ENCODE peak calls at places on chromosome 18, in nine cellular contexts. One of them, this sample, is unnamed.

GRCh38 chr18:55406374-55407045 is 181.5 kb downstream of the TCF4 start:
- DNase-seq in GM06990: no peak
- DNase-seq in stromal cell of bone marrow: no peak
- DNase-seq in tibial nerve: no peak
- DNase-seq in stimulated activated CD8-positive, alpha-beta memory T cell treated with anti-CD3 and anti-CD28 coated beads, Interleukin-4, amount 100 ng/mL, for 1 hour: no peak
- DNase-seq in activated CD4-positive, alpha-beta T cell treated with anti-CD3 and anti-CD28 coated beads, Interleukin-2, amount 50 U/mL, for 1 hour: no peak
- DNase-seq in BE2C: no peak
- DNase-seq in NCI-H1436: no peak
- DNase-seq in right lobe of liver: no peak
- DNase-seq in this sample: no peak

GRCh38 chr18:38453880-38454279 is 888.3 kb upstream of the CELF4 start:
- DNase-seq in stromal cell of bone marrow: no peak
- DNase-seq in NCI-H1436: no peak
- DNase-seq in tibial nerve: no peak
- DNase-seq in right lobe of liver: no peak
- DNase-seq in activated CD4-positive, alpha-beta T cell treated with anti-CD3 and anti-CD28 coated beads, Interleukin-2, amount 50 U/mL, for 1 hour: no peak
- DNase-seq in stimulated activated CD8-positive, alpha-beta memory T cell treated with anti-CD3 and anti-CD28 coated beads, Interleukin-4, amount 100 ng/mL, for 1 hour: no peak
- DNase-seq in GM06990: no peak
- DNase-seq in BE2C: no peak
- DNase-seq in this sample: no peak

GRCh38 chr18:46346213-46346612 is 242.0 kb downstream of the HAUS1 start:
- DNase-seq in activated CD4-positive, alpha-beta T cell treated with anti-CD3 and anti-CD28 coated beads, Interleukin-2, amount 50 U/mL, for 1 hour: no peak
- DNase-seq in BE2C: no peak
- DNase-seq in tibial nerve: no peak
- DNase-seq in stimulated activated CD8-positive, alpha-beta memory T cell treated with anti-CD3 and anti-CD28 coated beads, Interleukin-4, amount 100 ng/mL, for 1 hour: no peak
- DNase-seq in stromal cell of bone marrow: no peak
- DNase-seq in NCI-H1436: no peak
- DNase-seq in GM06990: no peak
- DNase-seq in right lobe of liver: no peak
- DNase-seq in this sample: no peak

GRCh38 chr18:45167109-45167551 is 448.1 kb upstream of the SLC14A2 start:
- DNase-seq in GM06990: no peak
- DNase-seq in activated CD4-positive, alpha-beta T cell treated with anti-CD3 and anti-CD28 coated beads, Interleukin-2, amount 50 U/mL, for 1 hour: no peak
- DNase-seq in NCI-H1436: no peak
- DNase-seq in BE2C: no peak
- DNase-seq in right lobe of liver: no peak
- DNase-seq in tibial nerve: no peak
- DNase-seq in stimulated activated CD8-positive, alpha-beta memory T cell treated with anti-CD3 and anti-CD28 coated beads, Interleukin-4, amount 100 ng/mL, for 1 hour: no peak
- DNase-seq in stromal cell of bone marrow: no peak
- DNase-seq in this sample: peak; percentile 76

GRCh38 chr18:59910967-59911366 is 11.2 kb downstream of the PMAIP1 start:
- DNase-seq in right lobe of liver: no peak
- DNase-seq in BE2C: no peak
- DNase-seq in NCI-H1436: no peak
- DNase-seq in GM06990: no peak
- DNase-seq in activated CD4-positive, alpha-beta T cell treated with anti-CD3 and anti-CD28 coated beads, Interleukin-2, amount 50 U/mL, for 1 hour: no peak
- DNase-seq in stimulated activated CD8-positive, alpha-beta memory T cell treated with anti-CD3 and anti-CD28 coated beads, Interleukin-4, amount 100 ng/mL, for 1 hour: no peak
- DNase-seq in tibial nerve: no peak
- DNase-seq in stromal cell of bone marrow: no peak
- DNase-seq in this sample: no peak

GRCh38 chr18:28823506-28824182 is 646.7 kb upstream of the CDH2 start:
- DNase-seq in stromal cell of bone marrow: no peak
- DNase-seq in stimulated activated CD8-positive, alpha-beta memory T cell treated with anti-CD3 and anti-CD28 coated beads, Interleukin-4, amount 100 ng/mL, for 1 hour: no peak
- DNase-seq in GM06990: no peak
- DNase-seq in right lobe of liver: no peak
- DNase-seq in tibial nerve: no peak
- DNase-seq in activated CD4-positive, alpha-beta T cell treated with anti-CD3 and anti-CD28 coated beads, Interleukin-2, amount 50 U/mL, for 1 hour: no peak
- DNase-seq in BE2C: no peak
- DNase-seq in NCI-H1436: no peak
- DNase-seq in this sample: no peak

GRCh38 chr18:59837586-59837985 is 62.2 kb upstream of the PMAIP1 start:
- DNase-seq in GM06990: peak; percentile 69
- DNase-seq in stromal cell of bone marrow: no peak
- DNase-seq in BE2C: peak; percentile 35
- DNase-seq in NCI-H1436: peak; percentile 65
- DNase-seq in tibial nerve: no peak
- DNase-seq in stimulated activated CD8-positive, alpha-beta memory T cell treated with anti-CD3 and anti-CD28 coated beads, Interleukin-4, amount 100 ng/mL, for 1 hour: peak; percentile 5
- DNase-seq in right lobe of liver: no peak
- DNase-seq in activated CD4-positive, alpha-beta T cell treated with anti-CD3 and anti-CD28 coated beads, Interleukin-2, amount 50 U/mL, for 1 hour: peak; percentile 13
- DNase-seq in this sample: peak; percentile 32

GRCh38 chr18:77081387-77081773 is 51.2 kb downstream of the MBP start:
- DNase-seq in stromal cell of bone marrow: peak; percentile 43
- DNase-seq in activated CD4-positive, alpha-beta T cell treated with anti-CD3 and anti-CD28 coated beads, Interleukin-2, amount 50 U/mL, for 1 hour: no peak
- DNase-seq in tibial nerve: no peak
- DNase-seq in right lobe of liver: no peak
- DNase-seq in GM06990: no peak
- DNase-seq in stimulated activated CD8-positive, alpha-beta memory T cell treated with anti-CD3 and anti-CD28 coated beads, Interleukin-4, amount 100 ng/mL, for 1 hour: no peak
- DNase-seq in NCI-H1436: no peak
- DNase-seq in BE2C: no peak
- DNase-seq in this sample: no peak

GRCh38 chr18:46623541-46623940 is 33.5 kb downstream of the LOXHD1 start:
- DNase-seq in right lobe of liver: no peak
- DNase-seq in tibial nerve: no peak
- DNase-seq in stimulated activated CD8-positive, alpha-beta memory T cell treated with anti-CD3 and anti-CD28 coated beads, Interleukin-4, amount 100 ng/mL, for 1 hour: no peak
- DNase-seq in activated CD4-positive, alpha-beta T cell treated with anti-CD3 and anti-CD28 coated beads, Interleukin-2, amount 50 U/mL, for 1 hour: no peak
- DNase-seq in NCI-H1436: no peak
- DNase-seq in BE2C: peak; percentile 14
- DNase-seq in GM06990: peak; percentile 6
- DNase-seq in stromal cell of bone marrow: no peak
- DNase-seq in this sample: no peak

GRCh38 chr18:79405019-79405780 is 9.5 kb downstream of the NFATC1 start:
- DNase-seq in GM06990: no peak
- DNase-seq in stimulated activated CD8-positive, alpha-beta memory T cell treated with anti-CD3 and anti-CD28 coated beads, Interleukin-4, amount 100 ng/mL, for 1 hour: no peak
- DNase-seq in right lobe of liver: peak; percentile 36
- DNase-seq in stromal cell of bone marrow: no peak
- DNase-seq in BE2C: no peak
- DNase-seq in activated CD4-positive, alpha-beta T cell treated with anti-CD3 and anti-CD28 coated beads, Interleukin-2, amount 50 U/mL, for 1 hour: peak; percentile 55
- DNase-seq in NCI-H1436: no peak
- DNase-seq in tibial nerve: no peak
- DNase-seq in this sample: no peak

GRCh38 chr18:49726564-49726963 is 86.8 kb downstream of the ACAA2 start:
- DNase-seq in activated CD4-positive, alpha-beta T cell treated with anti-CD3 and anti-CD28 coated beads, Interleukin-2, amount 50 U/mL, for 1 hour: no peak
- DNase-seq in right lobe of liver: no peak
- DNase-seq in GM06990: no peak
- DNase-seq in NCI-H1436: no peak
- DNase-seq in tibial nerve: no peak
- DNase-seq in stimulated activated CD8-positive, alpha-beta memory T cell treated with anti-CD3 and anti-CD28 coated beads, Interleukin-4, amount 100 ng/mL, for 1 hour: no peak
- DNase-seq in BE2C: no peak
- DNase-seq in stromal cell of bone marrow: peak; percentile 51
- DNase-seq in this sample: no peak

GRCh38 chr18:36187826-36188721 is 777 bp downstream of the MOCOS start:
- DNase-seq in activated CD4-positive, alpha-beta T cell treated with anti-CD3 and anti-CD28 coated beads, Interleukin-2, amount 50 U/mL, for 1 hour: no peak
- DNase-seq in tibial nerve: no peak
- DNase-seq in GM06990: no peak
- DNase-seq in right lobe of liver: peak; percentile 83
- DNase-seq in BE2C: no peak
- DNase-seq in stimulated activated CD8-positive, alpha-beta memory T cell treated with anti-CD3 and anti-CD28 coated beads, Interleukin-4, amount 100 ng/mL, for 1 hour: no peak
- DNase-seq in stromal cell of bone marrow: no peak
- DNase-seq in NCI-H1436: no peak
- DNase-seq in this sample: no peak

GRCh38 chr18:79608535-79608934 is 71.1 kb upstream of the CTDP1 start:
- DNase-seq in right lobe of liver: peak; percentile 31
- DNase-seq in BE2C: no peak
- DNase-seq in activated CD4-positive, alpha-beta T cell treated with anti-CD3 and anti-CD28 coated beads, Interleukin-2, amount 50 U/mL, for 1 hour: no peak
- DNase-seq in stromal cell of bone marrow: no peak
- DNase-seq in tibial nerve: peak; percentile 10
- DNase-seq in NCI-H1436: no peak
- DNase-seq in GM06990: no peak
- DNase-seq in stimulated activated CD8-positive, alpha-beta memory T cell treated with anti-CD3 and anti-CD28 coated beads, Interleukin-4, amount 100 ng/mL, for 1 hour: no peak
- DNase-seq in this sample: no peak

GRCh38 chr18:39380186-39380714 is 1814.7 kb upstream of the CELF4 start:
- DNase-seq in BE2C: no peak
- DNase-seq in tibial nerve: no peak
- DNase-seq in stromal cell of bone marrow: no peak
- DNase-seq in activated CD4-positive, alpha-beta T cell treated with anti-CD3 and anti-CD28 coated beads, Interleukin-2, amount 50 U/mL, for 1 hour: no peak
- DNase-seq in NCI-H1436: no peak
- DNase-seq in GM06990: no peak
- DNase-seq in stimulated activated CD8-positive, alpha-beta memory T cell treated with anti-CD3 and anti-CD28 coated beads, Interleukin-4, amount 100 ng/mL, for 1 hour: no peak
- DNase-seq in right lobe of liver: no peak
- DNase-seq in this sample: no peak

GRCh38 chr18:4854664-4855063 is 342.4 kb downstream of the AKAIN1 start:
- DNase-seq in tibial nerve: no peak
- DNase-seq in stromal cell of bone marrow: no peak
- DNase-seq in right lobe of liver: no peak
- DNase-seq in GM06990: no peak
- DNase-seq in activated CD4-positive, alpha-beta T cell treated with anti-CD3 and anti-CD28 coated beads, Interleukin-2, amount 50 U/mL, for 1 hour: no peak
- DNase-seq in BE2C: no peak
- DNase-seq in stimulated activated CD8-positive, alpha-beta memory T cell treated with anti-CD3 and anti-CD28 coated beads, Interleukin-4, amount 100 ng/mL, for 1 hour: no peak
- DNase-seq in NCI-H1436: no peak
- DNase-seq in this sample: no peak

GRCh38 chr18:36702398-36703010 is 126.3 kb downstream of the TPGS2 start:
- DNase-seq in tibial nerve: no peak
- DNase-seq in right lobe of liver: no peak
- DNase-seq in stimulated activated CD8-positive, alpha-beta memory T cell treated with anti-CD3 and anti-CD28 coated beads, Interleukin-4, amount 100 ng/mL, for 1 hour: no peak
- DNase-seq in BE2C: no peak
- DNase-seq in NCI-H1436: no peak
- DNase-seq in stromal cell of bone marrow: no peak
- DNase-seq in activated CD4-positive, alpha-beta T cell treated with anti-CD3 and anti-CD28 coated beads, Interleukin-2, amount 50 U/mL, for 1 hour: no peak
- DNase-seq in GM06990: no peak
- DNase-seq in this sample: no peak

GRCh38 chr18:75290737-75291358 is 80.3 kb downstream of the TSHZ1 start:
- DNase-seq in GM06990: no peak
- DNase-seq in stimulated activated CD8-positive, alpha-beta memory T cell treated with anti-CD3 and anti-CD28 coated beads, Interleukin-4, amount 100 ng/mL, for 1 hour: no peak
- DNase-seq in stromal cell of bone marrow: no peak
- DNase-seq in right lobe of liver: no peak
- DNase-seq in NCI-H1436: peak; percentile 66
- DNase-seq in tibial nerve: no peak
- DNase-seq in activated CD4-positive, alpha-beta T cell treated with anti-CD3 and anti-CD28 coated beads, Interleukin-2, amount 50 U/mL, for 1 hour: no peak
- DNase-seq in BE2C: no peak
- DNase-seq in this sample: no peak

GRCh38 chr18:58228762-58229161 is 184.7 kb downstream of the NEDD4L start:
- DNase-seq in stimulated activated CD8-positive, alpha-beta memory T cell treated with anti-CD3 and anti-CD28 coated beads, Interleukin-4, amount 100 ng/mL, for 1 hour: no peak
- DNase-seq in right lobe of liver: no peak
- DNase-seq in activated CD4-positive, alpha-beta T cell treated with anti-CD3 and anti-CD28 coated beads, Interleukin-2, amount 50 U/mL, for 1 hour: no peak
- DNase-seq in stromal cell of bone marrow: no peak
- DNase-seq in NCI-H1436: no peak
- DNase-seq in GM06990: no peak
- DNase-seq in tibial nerve: no peak
- DNase-seq in BE2C: no peak
- DNase-seq in this sample: no peak

GRCh38 chr18:55694291-55694690 is 106.3 kb upstream of the TCF4 start:
- DNase-seq in BE2C: no peak
- DNase-seq in stimulated activated CD8-positive, alpha-beta memory T cell treated with anti-CD3 and anti-CD28 coated beads, Interleukin-4, amount 100 ng/mL, for 1 hour: no peak
- DNase-seq in activated CD4-positive, alpha-beta T cell treated with anti-CD3 and anti-CD28 coated beads, Interleukin-2, amount 50 U/mL, for 1 hour: no peak
- DNase-seq in right lobe of liver: no peak
- DNase-seq in GM06990: no peak
- DNase-seq in tibial nerve: no peak
- DNase-seq in NCI-H1436: no peak
- DNase-seq in stromal cell of bone marrow: no peak
- DNase-seq in this sample: peak; percentile 9

GRCh38 chr18:62717850-62718229 is 2.5 kb downstream of the PHLPP1 start:
- DNase-seq in tibial nerve: no peak
- DNase-seq in right lobe of liver: no peak
- DNase-seq in activated CD4-positive, alpha-beta T cell treated with anti-CD3 and anti-CD28 coated beads, Interleukin-2, amount 50 U/mL, for 1 hour: no peak
- DNase-seq in NCI-H1436: no peak
- DNase-seq in stromal cell of bone marrow: no peak
- DNase-seq in stimulated activated CD8-positive, alpha-beta memory T cell treated with anti-CD3 and anti-CD28 coated beads, Interleukin-4, amount 100 ng/mL, for 1 hour: no peak
- DNase-seq in GM06990: no peak
- DNase-seq in BE2C: no peak
- DNase-seq in this sample: no peak

GRCh38 chr18:59459352-59460059 is 100.4 kb upstream of the LMAN1 start:
- DNase-seq in stimulated activated CD8-positive, alpha-beta memory T cell treated with anti-CD3 and anti-CD28 coated beads, Interleukin-4, amount 100 ng/mL, for 1 hour: no peak
- DNase-seq in stromal cell of bone marrow: peak; percentile 36
- DNase-seq in right lobe of liver: no peak
- DNase-seq in BE2C: no peak
- DNase-seq in GM06990: no peak
- DNase-seq in tibial nerve: no peak
- DNase-seq in NCI-H1436: no peak
- DNase-seq in activated CD4-positive, alpha-beta T cell treated with anti-CD3 and anti-CD28 coated beads, Interleukin-2, amount 50 U/mL, for 1 hour: no peak
- DNase-seq in this sample: peak; percentile 40

GRCh38 chr18:58674863-58675472 is 3.7 kb downstream of the MALT1 start:
- DNase-seq in right lobe of liver: no peak
- DNase-seq in BE2C: no peak
- DNase-seq in activated CD4-positive, alpha-beta T cell treated with anti-CD3 and anti-CD28 coated beads, Interleukin-2, amount 50 U/mL, for 1 hour: no peak
- DNase-seq in NCI-H1436: no peak
- DNase-seq in tibial nerve: no peak
- DNase-seq in GM06990: no peak
- DNase-seq in stromal cell of bone marrow: no peak
- DNase-seq in stimulated activated CD8-positive, alpha-beta memory T cell treated with anti-CD3 and anti-CD28 coated beads, Interleukin-4, amount 100 ng/mL, for 1 hour: no peak
- DNase-seq in this sample: no peak

GRCh38 chr18:48222118-48222517 is 187.1 kb downstream of the ZBTB7C start:
- DNase-seq in NCI-H1436: peak; percentile 90
- DNase-seq in stromal cell of bone marrow: peak; percentile 10
- DNase-seq in tibial nerve: no peak
- DNase-seq in activated CD4-positive, alpha-beta T cell treated with anti-CD3 and anti-CD28 coated beads, Interleukin-2, amount 50 U/mL, for 1 hour: no peak
- DNase-seq in GM06990: no peak
- DNase-seq in right lobe of liver: peak; percentile 72
- DNase-seq in BE2C: peak; percentile 65
- DNase-seq in stimulated activated CD8-positive, alpha-beta memory T cell treated with anti-CD3 and anti-CD28 coated beads, Interleukin-4, amount 100 ng/mL, for 1 hour: no peak
- DNase-seq in this sample: no peak

GRCh38 chr18:8084160-8084559 is 517.0 kb downstream of the PTPRM start:
- DNase-seq in NCI-H1436: peak; percentile 61
- DNase-seq in stromal cell of bone marrow: peak; percentile 14
- DNase-seq in right lobe of liver: no peak
- DNase-seq in tibial nerve: no peak
- DNase-seq in activated CD4-positive, alpha-beta T cell treated with anti-CD3 and anti-CD28 coated beads, Interleukin-2, amount 50 U/mL, for 1 hour: no peak
- DNase-seq in GM06990: no peak
- DNase-seq in stimulated activated CD8-positive, alpha-beta memory T cell treated with anti-CD3 and anti-CD28 coated beads, Interleukin-4, amount 100 ng/mL, for 1 hour: no peak
- DNase-seq in BE2C: peak; percentile 41
- DNase-seq in this sample: peak; percentile 15

GRCh38 chr18:43590182-43590903 is 313.1 kb upstream of the SYT4 start:
- DNase-seq in tibial nerve: no peak
- DNase-seq in stimulated activated CD8-positive, alpha-beta memory T cell treated with anti-CD3 and anti-CD28 coated beads, Interleukin-4, amount 100 ng/mL, for 1 hour: no peak
- DNase-seq in right lobe of liver: no peak
- DNase-seq in GM06990: no peak
- DNase-seq in activated CD4-positive, alpha-beta T cell treated with anti-CD3 and anti-CD28 coated beads, Interleukin-2, amount 50 U/mL, for 1 hour: no peak
- DNase-seq in NCI-H1436: no peak
- DNase-seq in BE2C: no peak
- DNase-seq in stromal cell of bone marrow: no peak
- DNase-seq in this sample: no peak

GRCh38 chr18:217532-218334 is 50.1 kb downstream of the THOC1 start:
- DNase-seq in BE2C: no peak
- DNase-seq in right lobe of liver: no peak
- DNase-seq in NCI-H1436: no peak
- DNase-seq in GM06990: no peak
- DNase-seq in tibial nerve: no peak
- DNase-seq in stromal cell of bone marrow: no peak
- DNase-seq in activated CD4-positive, alpha-beta T cell treated with anti-CD3 and anti-CD28 coated beads, Interleukin-2, amount 50 U/mL, for 1 hour: no peak
- DNase-seq in stimulated activated CD8-positive, alpha-beta memory T cell treated with anti-CD3 and anti-CD28 coated beads, Interleukin-4, amount 100 ng/mL, for 1 hour: no peak
- DNase-seq in this sample: no peak

GRCh38 chr18:74596959-74597661 is 560 bp upstream of the ZNF407 start:
- DNase-seq in tibial nerve: peak; percentile 46
- DNase-seq in NCI-H1436: peak; percentile 80
- DNase-seq in stromal cell of bone marrow: peak; percentile 48
- DNase-seq in stimulated activated CD8-positive, alpha-beta memory T cell treated with anti-CD3 and anti-CD28 coated beads, Interleukin-4, amount 100 ng/mL, for 1 hour: peak; percentile 42
- DNase-seq in GM06990: peak; percentile 87
- DNase-seq in BE2C: peak; percentile 48
- DNase-seq in activated CD4-positive, alpha-beta T cell treated with anti-CD3 and anti-CD28 coated beads, Interleukin-2, amount 50 U/mL, for 1 hour: peak; percentile 65
- DNase-seq in right lobe of liver: peak; percentile 83
- DNase-seq in this sample: peak; percentile 55

GRCh38 chr18:61893304-61893970 is 630 bp upstream of the RNF152 start:
- DNase-seq in activated CD4-positive, alpha-beta T cell treated with anti-CD3 and anti-CD28 coated beads, Interleukin-2, amount 50 U/mL, for 1 hour: peak; percentile 14
- DNase-seq in tibial nerve: no peak
- DNase-seq in stimulated activated CD8-positive, alpha-beta memory T cell treated with anti-CD3 and anti-CD28 coated beads, Interleukin-4, amount 100 ng/mL, for 1 hour: no peak
- DNase-seq in BE2C: peak; percentile 24
- DNase-seq in GM06990: peak; percentile 25
- DNase-seq in stromal cell of bone marrow: no peak
- DNase-seq in right lobe of liver: peak; percentile 72
- DNase-seq in NCI-H1436: peak; percentile 36
- DNase-seq in this sample: no peak

GRCh38 chr18:24928479-24928878 is 423.5 kb downstream of the ZNF521 start:
- DNase-seq in activated CD4-positive, alpha-beta T cell treated with anti-CD3 and anti-CD28 coated beads, Interleukin-2, amount 50 U/mL, for 1 hour: no peak
- DNase-seq in right lobe of liver: no peak
- DNase-seq in stromal cell of bone marrow: no peak
- DNase-seq in BE2C: no peak
- DNase-seq in NCI-H1436: no peak
- DNase-seq in GM06990: no peak
- DNase-seq in stimulated activated CD8-positive, alpha-beta memory T cell treated with anti-CD3 and anti-CD28 coated beads, Interleukin-4, amount 100 ng/mL, for 1 hour: no peak
- DNase-seq in tibial nerve: no peak
- DNase-seq in this sample: no peak

GRCh38 chr18:43620936-43621335 is 343.6 kb upstream of the SYT4 start:
- DNase-seq in NCI-H1436: peak; percentile 51
- DNase-seq in stromal cell of bone marrow: peak; percentile 7
- DNase-seq in stimulated activated CD8-positive, alpha-beta memory T cell treated with anti-CD3 and anti-CD28 coated beads, Interleukin-4, amount 100 ng/mL, for 1 hour: no peak
- DNase-seq in BE2C: no peak
- DNase-seq in right lobe of liver: no peak
- DNase-seq in tibial nerve: no peak
- DNase-seq in activated CD4-positive, alpha-beta T cell treated with anti-CD3 and anti-CD28 coated beads, Interleukin-2, amount 50 U/mL, for 1 hour: no peak
- DNase-seq in GM06990: no peak
- DNase-seq in this sample: peak; percentile 4

GRCh38 chr18:30810580-30810979 is 232.0 kb downstream of the DSC3 start:
- DNase-seq in BE2C: no peak
- DNase-seq in GM06990: no peak
- DNase-seq in activated CD4-positive, alpha-beta T cell treated with anti-CD3 and anti-CD28 coated beads, Interleukin-2, amount 50 U/mL, for 1 hour: no peak
- DNase-seq in stromal cell of bone marrow: no peak
- DNase-seq in right lobe of liver: no peak
- DNase-seq in NCI-H1436: no peak
- DNase-seq in tibial nerve: no peak
- DNase-seq in stimulated activated CD8-positive, alpha-beta memory T cell treated with anti-CD3 and anti-CD28 coated beads, Interleukin-4, amount 100 ng/mL, for 1 hour: no peak
- DNase-seq in this sample: no peak

This sample was measured in GM04504.